ENCODE peak calls at places on chromosome 5, in four cellular contexts. D is foreskin fibroblast, P is cardiac muscle cell, K is HuH-7. L is an unnamed sample.

GRCh38 chr5:80739487-80739886 is 84.7 kb upstream of the DHFR start:
- DNase-seq in D (no peak), P (no peak), K (no peak), L (no peak)

GRCh38 chr5:81420039-81420667 is 26.2 kb upstream of the ACOT12 start:
- DNase-seq in K (no peak), D (peak), P (peak), L (no peak)

GRCh38 chr5:143135832-143136551 is 267.5 kb downstream of the NR3C1 start:
- DNase-seq in K (peak), D (no peak), P (peak), L (no peak)

GRCh38 chr5:151864349-151864748 is 60.3 kb downstream of the GLRA1 start:
- DNase-seq in K (no peak), D (no peak), P (no peak), L (no peak)

GRCh38 chr5:171484460-171484899 is 65.0 kb downstream of the FGF18 start:
- DNase-seq in D (no peak), P (peak), K (peak), L (peak)

GRCh38 chr5:1975406-1975715 is 92.6 kb upstream of the IRX4 start:
- DNase-seq in K (no peak), D (no peak), P (no peak), L (no peak)

GRCh38 chr5:73426034-73426433 is 22.5 kb downstream of the FOXD1 start:
- DNase-seq in P (no peak), K (no peak), D (no peak), L (no peak)

GRCh38 chr5:91146905-91147600 is 236.1 kb downstream of the ARRDC3 start:
- DNase-seq in D (no peak), K (no peak), P (peak), L (no peak)

GRCh38 chr5:14534773-14535172 is 46.8 kb upstream of the OTULINL start:
- DNase-seq in D (no peak), K (no peak), P (peak), L (no peak)

GRCh38 chr5:93620487-93621339 is 37.7 kb downstream of the NR2F1 start:
- DNase-seq in K (peak), D (peak), P (peak), L (peak)

GRCh38 chr5:145830594-145830993 is 4.5 kb downstream of the PRELID2 start:
- DNase-seq in P (peak), K (no peak), D (peak), L (no peak)

GRCh38 chr5:149629421-149629820 is 48.1 kb downstream of the ARHGEF37 start:
- DNase-seq in D (no peak), P (no peak), K (no peak), L (no peak)

GRCh38 chr5:121681200-121681855 is 170.4 kb upstream of the FTMT start:
- DNase-seq in K (no peak), P (peak), D (no peak), L (no peak)

GRCh38 chr5:178986326-178986960 is 8.7 kb downstream of the GRM6 start:
- DNase-seq in K (no peak), P (no peak), D (no peak), L (no peak)

GRCh38 chr5:41835625-41836024 is 34.6 kb downstream of the OXCT1 start:
- DNase-seq in K (no peak), P (peak), D (peak), L (peak)

GRCh38 chr5:136053336-136054121 is 24.7 kb downstream of the TGFBI start:
- DNase-seq in K (no peak), D (peak), P (peak), L (no peak)

GRCh38 chr5:53476531-53477480 is 3.6 kb upstream of the FST start:
- DNase-seq in P (no peak), K (peak), D (no peak), L (no peak)

GRCh38 chr5:170273968-170274710 is 23.4 kb downstream of the LCP2 start:
- DNase-seq in P (peak), K (no peak), D (no peak), L (peak)

GRCh38 chr5:139856694-139857093 is 61.1 kb downstream of the PSD2 start:
- DNase-seq in P (no peak), D (no peak), K (no peak), L (no peak)

GRCh38 chr5:65774346-65774745 is 52.3 kb downstream of the NLN start:
- DNase-seq in P (peak), D (peak), K (no peak), L (no peak)

GRCh38 chr5:14250094-14250777 is 107.1 kb downstream of the TRIO start:
- DNase-seq in P (peak), D (peak), K (no peak), L (no peak)

GRCh38 chr5:134110382-134110781 is 4.1 kb upstream of the TCF7 start:
- DNase-seq in D (no peak), K (no peak), P (no peak), L (no peak)

GRCh38 chr5:155996123-155996522 is 330.8 kb upstream of the SGCD start:
- DNase-seq in D (no peak), K (no peak), P (no peak), L (no peak)

GRCh38 chr5:123450641-123451421 is 27.6 kb upstream of the CEP120 start:
- DNase-seq in D (no peak), P (peak), K (no peak), L (no peak)

GRCh38 chr5:3856036-3856435 is 260.4 kb downstream of the IRX1 start:
- DNase-seq in K (no peak), D (no peak), P (no peak), L (no peak)

GRCh38 chr5:22431840-22432239 is 421.3 kb downstream of the CDH12 start:
- DNase-seq in D (no peak), K (no peak), P (no peak), L (no peak)

GRCh38 chr5:138843789-138844461 is 31.2 kb downstream of the LRRTM2 start:
- DNase-seq in P (peak), K (no peak), D (no peak), L (no peak)

L was measured in CD4-positive, CD25-positive, alpha-beta regulatory T cell.